ENCODE peak calls at places on chromosome 11, in nine cellular contexts. O is lower lobe of right lung, Z is Panc1, W is left lung, I is mucosa of descending colon, N is heart left ventricle, B is aorta, E is psoas muscle, U is pancreas. H is an unnamed sample. For H3K36me3, the result is how much of the 10 kb centered on the place peaks cover.

GRCh38 chr11:112963368-112963955 is 2.2 kb downstream of the NCAM1 start:
- ATAC-seq in E (peak), Z (no peak), B (peak), W (peak), I (no peak), O (peak), U (peak), N (peak), H (peak)

GRCh38 chr11:65680192-65680743 is 17.6 kb upstream of the RELA start:
- ATAC-seq in Z (no peak), B (no peak), O (no peak), U (no peak), E (no peak), I (no peak), W (no peak), N (no peak), H (no peak)

GRCh38 chr11:86446924-86447285 is 72.2 kb downstream of the CCDC81 start:
- ATAC-seq in W (no peak), O (no peak), E (no peak), N (no peak), U (no peak), Z (no peak), B (no peak), I (no peak), H (no peak)

GRCh38 chr11:75526192-75526541 is 426 bp upstream of the GDPD5 start:
- ATAC-seq in N (no peak), O (no peak), U (no peak), W (no peak), I (no peak), B (peak), Z (no peak), E (no peak), H (no peak)

GRCh38 chr11:122556605-122557004 is 98.9 kb upstream of the UBASH3B start:
- ATAC-seq in U (no peak), E (no peak), I (no peak), W (peak), N (no peak), Z (peak), O (peak), B (no peak), H (peak)

GRCh38 chr11:31045335-31045734 is 324.2 kb downstream of the DCDC1 start:
- ATAC-seq in N (no peak), I (no peak), W (no peak), U (no peak), Z (no peak), B (no peak), E (no peak), O (no peak), H (no peak)

GRCh38 chr11:46216040-46216764 is 61.3 kb upstream of the CREB3L1 start:
- ATAC-seq in Z (peak), U (peak), B (no peak), I (peak), N (no peak), W (peak), E (no peak), O (peak), H (no peak)

GRCh38 chr11:11501546-11502274 is 120.1 kb downstream of the GALNT18 start:
- ATAC-seq in E (no peak), Z (no peak), W (peak), N (peak), U (peak), O (peak), I (peak), B (no peak), H (peak)

GRCh38 chr11:123434911-123435310 is 4.8 kb downstream of the GRAMD1B start:
- ATAC-seq in E (no peak), Z (no peak), B (no peak), U (no peak), O (no peak), N (no peak), I (no peak), W (no peak), H (no peak)

GRCh38 chr11:116500002-116500832 is 272.6 kb downstream of the BUD13 start:
- ATAC-seq in B (no peak), N (no peak), E (no peak), U (no peak), W (no peak), I (no peak), O (no peak), Z (no peak), H (no peak)

GRCh38 chr11:73281201-73281741 is 9.1 kb downstream of the P2RY6 start:
- ATAC-seq in B (peak), U (peak), I (peak), W (peak), O (peak), N (peak), E (no peak), Z (no peak), H (peak)

GRCh38 chr11:14645985-14646900 is 2.6 kb downstream of the PDE3B start:
- ATAC-seq in N (no peak), U (no peak), W (no peak), E (no peak), Z (no peak), B (no peak), I (no peak), O (no peak), H (no peak)

GRCh38 chr11:117075186-117075585 is 23.0 kb downstream of the SIK3 start:
- ATAC-seq in N (no peak), W (no peak), Z (no peak), E (no peak), U (no peak), I (no peak), O (no peak), B (no peak), H (no peak)

GRCh38 chr11:115126092-115126491 is 378.1 kb downstream of the CADM1 start:
- ATAC-seq in Z (no peak), U (no peak), W (no peak), E (no peak), N (no peak), O (no peak), B (no peak), I (no peak), H (no peak)

GRCh38 chr11:65530157-65530496 is 5.2 kb downstream of the SCYL1 start:
- ATAC-seq in U (no peak), E (no peak), Z (peak), O (no peak), N (no peak), W (no peak), I (peak), B (no peak), H (no peak)

GRCh38 chr11:130531061-130531460 is 82.6 kb downstream of the ADAMTS15 start:
- ATAC-seq in W (no peak), U (no peak), Z (no peak), O (no peak), E (no peak), I (no peak), N (no peak), B (no peak), H (no peak)

GRCh38 chr11:92306966-92307504 is 82.4 kb downstream of the FAT3 start:
- ATAC-seq in N (no peak), O (no peak), B (no peak), Z (no peak), E (no peak), I (no peak), W (no peak), U (no peak), H (no peak)

GRCh38 chr11:97516688-97517087 is 1126.9 kb downstream of the JRKL start:
- ATAC-seq in E (no peak), U (no peak), B (no peak), O (no peak), N (no peak), I (no peak), W (no peak), Z (no peak), H (no peak)

GRCh38 chr11:34549271-34549670 is 35.7 kb upstream of the ELF5 start:
- ATAC-seq in B (no peak), N (no peak), E (no peak), Z (no peak), W (no peak), U (no peak), O (no peak), I (no peak), H (no peak)

GRCh38 chr11:3906166-3906565 is 50.7 kb downstream of the STIM1 start:
- ATAC-seq in Z (no peak), B (no peak), U (no peak), O (no peak), I (no peak), N (no peak), E (no peak), W (no peak), H (no peak)

GRCh38 chr11:69999721-70000120 is 78.4 kb upstream of the ANO1 start:
- ATAC-seq in Z (no peak), B (no peak), O (no peak), W (no peak), N (no peak), U (no peak), E (no peak), I (peak), H (no peak)

GRCh38 chr11:8138526-8138925 is 30.3 kb downstream of the RIC3 start:
- ATAC-seq in I (no peak), W (no peak), N (no peak), O (no peak), B (no peak), U (no peak), E (no peak), Z (no peak), H (no peak)

GRCh38 chr11:47997063-47998053 is 17.0 kb downstream of the PTPRJ start:
- ATAC-seq in Z (no peak), B (no peak), E (no peak), U (no peak), W (no peak), I (no peak), N (no peak), O (no peak), H (no peak)

GRCh38 chr11:14347494-14347893 is 11.5 kb downstream of the RRAS2 start:
- ATAC-seq in U (no peak), Z (no peak), I (no peak), O (no peak), N (no peak), W (no peak), B (no peak), E (no peak), H (no peak)

GRCh38 chr11:47185305-47186075 is 744 bp downstream of the PACSIN3 start:
- ATAC-seq in O (peak), I (peak), B (peak), Z (peak), N (peak), U (peak), E (peak), W (peak), H (peak)

GRCh38 chr11:2990617-2991476 is 1.3 kb downstream of the NAP1L4 start:
- ATAC-seq in W (peak), Z (no peak), U (peak), E (no peak), B (no peak), N (no peak), I (peak), O (no peak), H (no peak)

GRCh38 chr11:77619576-77620198 is 17.9 kb downstream of the CLNS1A start:
- ATAC-seq in Z (peak), E (no peak), W (peak), N (no peak), I (peak), B (no peak), U (peak), O (no peak), H (no peak)
- H3K36me3 ChIP-seq in Z (under half), E (half or more), W (under half), N (half or more), I (under half), B (under half), U (under half), O (half or more), H (half or more)

GRCh38 chr11:71482216-71482615 is 29.2 kb downstream of the NADSYN1 start:
- ATAC-seq in E (no peak), I (no peak), Z (no peak), W (no peak), U (no peak), N (no peak), B (no peak), O (no peak), H (no peak)

GRCh38 chr11:71482746-71483364 is 29.9 kb downstream of the NADSYN1 start:
- ATAC-seq in W (no peak), U (no peak), O (no peak), N (no peak), I (no peak), B (no peak), E (no peak), Z (no peak), H (no peak)

GRCh38 chr11:71484248-71485062 is 31.5 kb downstream of the NADSYN1 start:
- ATAC-seq in I (peak), W (no peak), B (no peak), Z (no peak), U (no peak), N (no peak), O (no peak), E (no peak), H (no peak)

GRCh38 chr11:71485063-71485399 is 32.0 kb downstream of the NADSYN1 start:
- ATAC-seq in E (no peak), U (no peak), I (no peak), W (no peak), N (no peak), O (no peak), Z (no peak), B (no peak), H (no peak)

GRCh38 chr11:71483689-71484088 is 30.7 kb downstream of the NADSYN1 start:
- ATAC-seq in U (no peak), B (no peak), W (no peak), E (no peak), O (no peak), Z (no peak), I (no peak), N (no peak), H (no peak)
- H3K36me3 ChIP-seq in U (under half), B (under half), W (under half), E (half or more), O (half or more), Z (under half), I (under half), N (half or more), H (half or more)

GRCh38 chr11:63906087-63906486 is 10.9 kb downstream of the RCOR2 start:
- ATAC-seq in W (no peak), B (no peak), E (no peak), Z (no peak), I (no peak), N (no peak), O (no peak), U (no peak), H (no peak)

GRCh38 chr11:63908631-63909491 is 8.1 kb downstream of the RCOR2 start:
- ATAC-seq in E (peak), U (no peak), W (no peak), N (no peak), B (peak), O (no peak), I (no peak), Z (no peak), H (peak)

GRCh38 chr11:63906585-63906984 is 10.4 kb downstream of the RCOR2 start:
- ATAC-seq in E (no peak), U (no peak), B (no peak), I (peak), N (no peak), O (no peak), Z (no peak), W (no peak), H (no peak)

GRCh38 chr11:63907063-63907462 is 9.9 kb downstream of the RCOR2 start:
- ATAC-seq in W (no peak), U (no peak), O (no peak), B (no peak), N (no peak), I (no peak), E (no peak), Z (no peak), H (no peak)

DNA sequence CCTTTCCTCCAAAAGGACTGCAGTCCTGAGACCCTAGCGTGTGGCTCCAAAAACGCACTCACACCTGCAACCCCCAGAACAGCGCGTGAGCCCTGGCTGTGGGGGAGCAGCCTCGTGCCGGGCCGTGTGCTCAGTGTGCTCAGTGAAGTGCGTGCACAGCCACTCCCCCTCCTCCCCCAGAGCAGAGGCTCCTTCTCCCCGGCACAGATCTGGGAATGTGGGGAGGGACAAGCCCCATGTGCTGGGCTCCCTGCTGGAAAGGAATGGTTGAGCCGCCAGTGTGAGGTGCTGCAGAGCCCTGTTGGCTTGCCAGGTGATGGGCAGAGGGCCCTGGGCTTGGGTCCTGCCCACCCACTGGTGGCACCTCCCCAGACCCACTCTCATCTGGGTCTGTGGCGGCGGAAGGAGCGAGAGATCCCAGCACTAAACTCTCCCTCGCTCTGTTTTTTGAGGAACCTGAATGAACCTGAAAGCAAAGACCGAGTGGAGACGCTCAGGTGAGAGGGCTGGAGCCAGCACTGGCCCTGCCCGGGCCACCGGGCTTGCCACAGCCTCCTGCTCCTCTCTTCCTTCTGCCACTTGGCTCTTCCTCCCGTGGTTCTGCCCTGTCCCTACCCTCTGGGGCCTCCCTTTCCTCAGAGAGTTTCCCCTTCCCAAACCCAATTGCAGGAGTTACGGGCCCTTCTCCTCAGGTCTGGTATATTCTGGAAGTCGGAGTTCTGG is 9.0 kb downstream of the RCOR2 start:
- ATAC-seq in N (no peak), E (no peak), I (no peak), Z (no peak), O (no peak), W (no peak), B (no peak), U (no peak), H (no peak)
- H3K36me3 ChIP-seq in N (half or more), E (half or more), I (under half), Z (under half), O (half or more), W (under half), B (under half), U (under half), H (under half)

DNA sequence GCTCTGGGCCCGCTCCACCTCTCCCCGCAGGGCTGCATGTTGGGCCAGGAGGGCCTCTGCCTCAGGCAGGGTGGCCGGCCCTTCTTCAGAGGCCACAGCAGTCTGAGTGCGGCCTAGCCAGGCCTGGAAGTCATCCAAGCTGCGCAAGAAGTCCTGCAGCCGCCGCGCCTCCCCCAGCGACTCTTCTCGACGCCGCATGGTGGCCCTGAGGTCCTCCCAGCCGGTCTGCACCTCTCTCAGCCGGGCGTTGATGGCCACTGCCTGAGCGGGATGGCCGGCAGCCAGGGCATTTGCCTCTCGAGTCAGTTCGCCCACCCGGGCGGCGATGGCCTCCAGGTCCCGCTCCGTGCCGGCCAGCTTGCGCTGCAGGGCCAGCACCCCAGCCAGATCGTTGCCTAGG is 23.1 kb upstream of the RBM4B start:
- ATAC-seq in I (no peak), W (no peak), N (no peak), E (no peak), U (no peak), Z (no peak), O (no peak), B (no peak), H (no peak)
- H3K36me3 ChIP-seq in I (under half), W (under half), N (under half), E (under half), U (under half), Z (under half), O (under half), B (under half), H (under half)

DNA sequence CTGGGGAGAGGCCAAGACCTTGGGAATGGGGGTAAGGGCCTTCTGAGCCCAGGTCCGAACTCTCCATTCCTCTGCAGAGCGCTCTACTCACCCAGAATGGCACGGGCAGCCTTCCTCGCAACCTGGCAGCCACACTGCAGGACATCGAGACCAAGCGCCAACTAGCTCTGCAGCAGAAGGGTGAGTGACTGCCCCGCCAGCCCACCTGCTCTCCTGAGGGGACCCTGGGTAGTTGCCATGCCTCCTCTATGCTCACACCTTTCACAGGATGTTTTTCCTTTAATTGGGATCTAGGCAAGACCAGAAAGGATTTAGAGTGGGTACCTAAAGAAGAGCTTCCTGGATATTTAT is 35.5 kb downstream of the TREH start:
- ATAC-seq in W (no peak), N (no peak), U (no peak), E (peak), O (no peak), Z (no peak), I (no peak), B (no peak), H (no peak)
- H3K36me3 ChIP-seq in W (under half), N (half or more), U (under half), E (half or more), O (half or more), Z (under half), I (under half), B (under half), H (half or more)

DNA sequence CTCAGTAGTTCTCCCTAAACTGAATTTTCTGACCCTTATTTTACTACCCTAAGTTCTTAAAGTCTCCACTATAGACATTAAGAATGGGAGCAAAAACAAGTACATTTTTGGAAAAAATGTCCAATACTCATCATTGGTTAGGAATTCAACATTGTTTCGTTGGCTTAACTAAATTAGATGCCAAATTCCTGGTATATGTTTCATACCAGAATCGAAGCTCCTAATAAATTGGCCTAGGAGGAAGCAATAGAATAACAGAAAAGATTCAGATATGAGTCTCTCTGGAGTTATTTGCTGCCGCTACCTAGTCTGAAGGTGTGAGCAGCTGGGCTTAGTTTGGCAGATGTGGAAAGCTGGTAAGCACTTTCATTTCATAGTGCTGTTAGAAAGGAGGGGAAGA is 28.6 kb downstream of the ZNF143 start:
- ATAC-seq in B (no peak), N (no peak), Z (no peak), I (no peak), E (no peak), O (no peak), W (no peak), U (no peak), H (no peak)
- H3K36me3 ChIP-seq in B (under half), N (half or more), Z (under half), I (under half), E (half or more), O (half or more), W (under half), U (under half), H (half or more)

GRCh38 chr11:1470681-1471611 is 15.6 kb downstream of the MOB2 start:
- ATAC-seq in O (no peak), Z (no peak), B (no peak), I (no peak), E (no peak), U (no peak), W (no peak), N (no peak), H (no peak)
- H3K36me3 ChIP-seq in O (half or more), Z (under half), B (under half), I (under half), E (half or more), U (under half), W (under half), N (half or more), H (half or more)

GRCh38 chr11:60845338-60845737 is 3.4 kb downstream of the CCDC86 start:
- ATAC-seq in Z (no peak), I (no peak), O (no peak), B (no peak), E (no peak), N (no peak), W (no peak), U (no peak), H (no peak)
- H3K36me3 ChIP-seq in Z (under half), I (under half), O (under half), B (under half), E (under half), N (under half), W (under half), U (under half), H (under half)

DNA sequence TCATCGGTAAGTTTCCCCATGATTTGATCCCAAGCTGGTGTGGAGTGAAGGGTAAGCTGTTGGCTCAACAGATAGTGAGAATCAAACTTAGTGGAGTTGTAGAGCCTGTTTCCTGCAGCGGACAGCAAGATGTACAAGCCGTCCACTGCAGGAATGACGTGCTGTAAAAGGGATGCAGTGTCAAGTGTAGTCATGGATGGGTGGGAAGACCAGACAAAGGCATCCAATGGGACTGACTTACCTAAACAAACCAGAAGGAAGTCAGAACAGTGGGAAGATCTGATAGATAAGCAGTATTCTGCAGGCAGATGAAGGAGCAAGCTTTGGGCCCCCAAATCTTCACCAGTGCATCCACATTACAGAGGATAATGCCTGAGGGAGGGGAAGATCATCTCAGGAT is 8.8 kb downstream of the ZBTB16 start:
- ATAC-seq in E (no peak), B (no peak), W (no peak), N (no peak), O (no peak), I (no peak), U (no peak), Z (no peak), H (no peak)
- H3K36me3 ChIP-seq in E (under half), B (under half), W (under half), N (under half), O (half or more), I (under half), U (half or more), Z (under half), H (under half)

H was measured in gastroesophageal sphincter.